ENCODE peak calls at places on chromosomes 4 and X, in nine cellular contexts. R is HuH-7; A is NCI-H2029; N is right cardiac atrium; S is lower lobe of right lung; H is small intestine; Q is foreskin fibroblast; V is BE2C; X is activated CD4-positive, alpha-beta T cell treated with anti-CD3 and anti-CD28 coated beads, Interleukin-2, amount 10 ng/mL, durations not matched to agents 7 days and 5 days. E is an unnamed sample.

GRCh38 chrX:13938766-13939530 is 90.7 kb downstream of the GEMIN8 start:
- DNase-seq in S (no peak), H (no peak), V (peak; percentile 20), Q (no peak), R (no peak), X (no peak), A (no peak), N (no peak), E (no peak)

GRCh38 chr4:57499786-57500185 is 389.6 kb upstream of the IGFBP7 start:
- DNase-seq in V (no peak), X (no peak), N (no peak), A (no peak), R (peak; percentile 2), Q (no peak), S (no peak), H (no peak), E (no peak)

GRCh38 chrX:150310417-150310816 is 52.7 kb upstream of the MAMLD1 start:
- DNase-seq in Q (no peak), A (no peak), S (no peak), R (no peak), V (no peak), N (no peak), H (no peak), X (no peak), E (no peak)

GRCh38 chr4:22498866-22499265 is 17.0 kb downstream of the ADGRA3 start:
- DNase-seq in V (no peak), S (no peak), Q (no peak), H (no peak), R (no peak), N (no peak), A (no peak), X (no peak), E (no peak)

GRCh38 chr4:122759639-122760310 is 27.3 kb downstream of the BBS12 start:
- DNase-seq in N (no peak), A (no peak), H (no peak), R (no peak), S (no peak), Q (no peak), V (no peak), X (no peak), E (no peak)

GRCh38 chr4:89024051-89024675 is 32.8 kb downstream of the FAM13A start:
- DNase-seq in R (peak; percentile 14), V (peak; percentile 65), H (peak; percentile 86), S (no peak), Q (peak; percentile 57), X (peak; percentile 77), A (peak; percentile 76), N (no peak), E (peak; percentile 78)

GRCh38 chr4:155667538-155668511 is 1.2 kb downstream of the GUCY1A1 start:
- DNase-seq in V (peak; percentile 73), N (peak; percentile 77), X (no peak), A (no peak), Q (no peak), R (peak; percentile 25), H (peak; percentile 46), S (peak; percentile 61), E (peak; percentile 70)

GRCh38 chrX:119784747-119785446 is 6.5 kb downstream of the RPL39 start:
- DNase-seq in H (peak; percentile 22), X (peak; percentile 46), N (no peak), Q (no peak), S (no peak), V (peak; percentile 57), R (peak; percentile 22), A (no peak), E (peak; percentile 35)

GRCh38 chr4:34181311-34181808 is 2063.0 kb downstream of the ARAP2 start:
- DNase-seq in N (no peak), Q (peak; percentile 89), A (no peak), V (no peak), S (no peak), H (no peak), R (no peak), X (no peak), E (no peak)

GRCh38 chr4:118769152-118769551 is 66.8 kb downstream of the SEC24D start:
- DNase-seq in V (no peak), Q (no peak), A (no peak), R (no peak), S (no peak), H (no peak), X (no peak), N (no peak), E (no peak)

GRCh38 chr4:61173799-61174198 is 26.3 kb upstream of the ADGRL3 start:
- DNase-seq in X (no peak), Q (no peak), H (no peak), A (no peak), R (no peak), V (no peak), N (no peak), S (no peak), E (no peak)

GRCh38 chr4:148214529-148215166 is 227.6 kb downstream of the NR3C2 start:
- DNase-seq in A (no peak), V (peak; percentile 21), N (peak; percentile 74), X (no peak), R (no peak), Q (no peak), S (no peak), H (no peak), E (no peak)

GRCh38 chr4:158670975-158671664 is 567 bp downstream of the C4orf46 start:
- DNase-seq in A (peak; percentile 60), N (peak; percentile 86), Q (peak; percentile 71), X (peak; percentile 58), S (peak; percentile 58), R (peak; percentile 44), V (peak; percentile 91), H (peak; percentile 80), E (peak; percentile 70)

GRCh38 chr4:63315651-63316050 is 1093.6 kb downstream of the TECRL start:
- DNase-seq in V (no peak), H (no peak), X (no peak), R (no peak), S (no peak), A (no peak), Q (no peak), N (no peak), E (no peak)

GRCh38 chr4:148447672-148448071 is 5.5 kb upstream of the NR3C2 start:
- DNase-seq in X (no peak), A (no peak), H (no peak), Q (no peak), V (no peak), N (no peak), R (no peak), S (no peak), E (no peak)

GRCh38 chr4:122584517-122584916 is 36.3 kb downstream of the IL21 start:
- DNase-seq in R (no peak), H (no peak), S (no peak), Q (peak; percentile 66), V (no peak), N (no peak), A (no peak), X (peak; percentile 11), E (peak; percentile 52)

GRCh38 chr4:2923141-2923551 is 40.1 kb downstream of the NOP14 start:
- DNase-seq in R (no peak), A (no peak), S (no peak), Q (no peak), H (no peak), V (no peak), X (no peak), N (peak; percentile 16), E (no peak)

GRCh38 chr4:183180096-183180495 is 81.0 kb downstream of the WWC2 start:
- DNase-seq in S (no peak), N (no peak), R (no peak), V (no peak), X (no peak), A (no peak), H (no peak), Q (peak; percentile 52), E (no peak)

GRCh38 chr4:78299565-78299972 is 242.4 kb downstream of the FRAS1 start:
- DNase-seq in H (peak; percentile 28), R (no peak), V (no peak), N (no peak), Q (no peak), A (no peak), X (no peak), S (no peak), E (no peak)

GRCh38 chr4:128287159-128287870 is at the start of gene PGRMC2:
- DNase-seq in H (peak; percentile 35), A (no peak), X (no peak), V (peak; percentile 41), S (no peak), N (no peak), R (no peak), Q (no peak), E (peak; percentile 34)

GRCh38 chr4:8398347-8398746 is 42.2 kb downstream of the ACOX3 start:
- DNase-seq in S (peak; percentile 7), N (no peak), X (no peak), H (no peak), Q (no peak), A (no peak), R (no peak), V (no peak), E (no peak)

GRCh38 chrX:41559662-41560061 is 112.5 kb downstream of the NYX start:
- DNase-seq in S (no peak), X (no peak), Q (peak; percentile 78), H (peak; percentile 28), N (no peak), R (no peak), A (no peak), V (no peak), E (no peak)

GRCh38 chrX:68440438-68440837 is 7.1 kb upstream of the OPHN1 start:
- DNase-seq in R (no peak), H (no peak), X (no peak), S (no peak), N (no peak), Q (no peak), V (no peak), A (no peak), E (no peak)

GRCh38 chr4:160026720-160027119 is 923.8 kb downstream of the RAPGEF2 start:
- DNase-seq in N (no peak), Q (no peak), H (no peak), V (no peak), R (peak; percentile 3), X (no peak), S (no peak), A (no peak), E (peak; percentile 43)

GRCh38 chrX:73812256-73812655 is 249.3 kb downstream of the CHIC1 start:
- DNase-seq in S (no peak), N (no peak), Q (peak; percentile 19), H (no peak), X (no peak), A (no peak), R (no peak), V (no peak), E (no peak)

GRCh38 chrX:71195959-71196727 is 26.9 kb upstream of the GJB1 start:
- DNase-seq in R (no peak), X (no peak), S (no peak), N (no peak), H (peak; percentile 58), V (no peak), A (no peak), Q (no peak), E (no peak)

GRCh38 chrX:21158678-21159077 is 215.5 kb upstream of the CNKSR2 start:
- DNase-seq in H (no peak), A (no peak), R (no peak), S (no peak), N (no peak), Q (no peak), V (no peak), X (no peak), E (no peak)

GRCh38 chr4:35525192-35525978 is 718.9 kb downstream of the ARAP2 start:
- DNase-seq in X (peak; percentile 11), N (no peak), S (no peak), Q (no peak), V (no peak), H (no peak), R (no peak), A (no peak), E (no peak)

GRCh38 chr4:106864231-106864630 is 171.9 kb downstream of the DKK2 start:
- DNase-seq in H (no peak), V (no peak), Q (peak; percentile 66), S (no peak), N (no peak), A (no peak), X (no peak), R (no peak), E (no peak)

GRCh38 chr4:102525099-102525498 is 23.9 kb downstream of the NFKB1 start:
- DNase-seq in A (no peak), H (no peak), Q (no peak), S (no peak), V (no peak), N (no peak), X (no peak), R (no peak), E (no peak)

GRCh38 chrX:40095588-40096394 is 2.0 kb downstream of the BCOR start:
- DNase-seq in N (peak; percentile 65), H (no peak), S (peak; percentile 62), X (peak; percentile 32), A (no peak), R (no peak), Q (no peak), V (no peak), E (peak; percentile 47)